ENCODE peak calls at places on chromosomes 16 and 17, in ten cellular contexts. F, N, T, S, V, L, H, E, B and R are unnamed samples.
A peak's percentile ranks its signal among the peaks of the same experiment; 100 is the strongest.

GRCh38 chr17:12512712-12513355 is 152.9 kb upstream of the MYOCD start:
- DNase-seq in F (no peak), N (no peak), T (peak; percentile 77), S (no peak), V (peak; percentile 38), L (no peak), H (no peak), E (no peak), B (no peak), R (no peak)

GRCh38 chr16:62876133-62876532 is 839.9 kb upstream of the CDH8 start:
- DNase-seq in F (no peak), N (no peak), T (no peak), S (no peak), V (no peak), L (no peak), H (no peak), E (no peak), B (no peak), R (no peak)

GRCh38 chr17:79990051-79990592 is 45.5 kb downstream of the TBC1D16 start:
- DNase-seq in F (no peak), N (no peak), T (no peak), S (no peak), V (no peak), L (no peak), H (no peak), E (no peak), B (no peak), R (no peak)

GRCh38 chr17:69560987-69561441 is 146.5 kb downstream of the MAP2K6 start:
- DNase-seq in F (no peak), N (no peak), T (peak; percentile 21), S (no peak), V (no peak), L (peak; percentile 74), H (no peak), E (no peak), B (no peak), R (peak; percentile 6)

GRCh38 chr17:78236362-78237127 is 5.1 kb downstream of the TMEM235 start:
- DNase-seq in F (no peak), N (no peak), T (no peak), S (no peak), V (no peak), L (no peak), H (no peak), E (no peak), B (no peak), R (no peak)

GRCh38 chr16:70428178-70428998 is 10.5 kb downstream of the ST3GAL2 start:
- DNase-seq in F (peak; percentile 58), N (peak; percentile 87), T (peak; percentile 97), S (peak; percentile 94), V (peak; percentile 24), L (peak; percentile 91), H (peak; percentile 44), E (peak; percentile 86), B (peak; percentile 94), R (peak; percentile 42)

GRCh38 chr16:78648517-78648916 is 549.1 kb downstream of the WWOX start:
- DNase-seq in F (no peak), N (peak; percentile 68), T (no peak), S (no peak), V (no peak), L (no peak), H (no peak), E (no peak), B (no peak), R (no peak)

GRCh38 chr17:36869856-36870617 is 67.2 kb upstream of the LHX1 start:
- DNase-seq in F (no peak), N (no peak), T (peak; percentile 17), S (peak; percentile 73), V (no peak), L (no peak), H (no peak), E (peak; percentile 64), B (no peak), R (no peak)

GRCh38 chr16:79991918-79992317 is 391.4 kb upstream of the MAF start:
- DNase-seq in F (no peak), N (no peak), T (no peak), S (no peak), V (no peak), L (no peak), H (no peak), E (peak; percentile 20), B (no peak), R (no peak)

GRCh38 chr16:51524555-51525373 is 373.7 kb upstream of the SALL1 start:
- DNase-seq in F (no peak), N (no peak), T (peak; percentile 75), S (peak; percentile 26), V (peak; percentile 76), L (no peak), H (no peak), E (no peak), B (no peak), R (peak; percentile 17)

GRCh38 chr16:10972956-10973464 is 28.6 kb downstream of the CLEC16A start:
- DNase-seq in F (no peak), N (no peak), T (no peak), S (no peak), V (no peak), L (no peak), H (no peak), E (no peak), B (no peak), R (no peak)

GRCh38 chr16:10979717-10980601 is 35.6 kb downstream of the CLEC16A start:
- DNase-seq in F (peak; percentile 31), N (no peak), T (no peak), S (no peak), V (no peak), L (no peak), H (peak; percentile 90), E (peak; percentile 48), B (peak; percentile 88), R (peak; percentile 76)

GRCh38 chr16:10978124-10978523 is 33.8 kb downstream of the CLEC16A start:
- DNase-seq in F (no peak), N (no peak), T (no peak), S (no peak), V (no peak), L (no peak), H (no peak), E (no peak), B (no peak), R (no peak)

GRCh38 chr16:10978846-10979446 is 34.6 kb downstream of the CLEC16A start:
- DNase-seq in F (no peak), N (no peak), T (no peak), S (no peak), V (no peak), L (no peak), H (no peak), E (no peak), B (no peak), R (no peak)

DNA sequence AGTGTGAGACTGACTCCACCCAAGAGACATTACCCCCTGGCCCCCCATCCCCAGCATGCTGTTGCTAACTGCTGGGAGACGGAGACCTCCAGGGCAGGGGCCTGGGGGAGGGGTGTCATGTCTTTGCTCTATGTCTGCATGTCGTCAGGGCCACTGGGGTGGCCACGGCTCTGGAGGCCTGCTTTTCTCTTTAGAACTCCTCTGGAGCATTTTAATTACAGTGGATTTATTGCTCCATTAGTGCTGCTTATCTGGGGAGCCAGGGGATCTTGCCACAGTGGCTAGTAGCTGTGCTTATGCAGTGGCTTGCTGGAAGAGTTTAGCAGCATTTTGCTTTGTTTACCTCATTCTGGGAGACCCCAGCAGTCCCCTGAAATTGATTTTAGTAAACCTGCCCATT is 32.3 kb downstream of the CLEC16A start:
- DNase-seq in F (no peak), N (no peak), T (no peak), S (no peak), V (no peak), L (no peak), H (no peak), E (no peak), B (peak; percentile 28), R (no peak)
- H3K4me1 ChIP-seq in F (no peaks in the 10 kb centered on the region), N (peaks cover 17% of the 10 kb centered on the region), T (peaks cover 18% of the 10 kb centered on the region), S (no peaks in the 10 kb centered on the region), V (no peaks in the 10 kb centered on the region), L (peaks cover 5% of the 10 kb centered on the region), H (peaks cover 7% of the 10 kb centered on the region), E (no peaks in the 10 kb centered on the region), B (peaks cover 31% of the 10 kb centered on the region), R (peaks cover 3% of the 10 kb centered on the region)

GRCh38 chr17:81008140-81008539 is 16.5 kb downstream of the CHMP6 start:
- DNase-seq in F (no peak), N (no peak), T (no peak), S (no peak), V (no peak), L (no peak), H (no peak), E (no peak), B (no peak), R (no peak)

GRCh38 chr17:81012574-81013447 is 21.2 kb downstream of the CHMP6 start:
- DNase-seq in F (no peak), N (no peak), T (no peak), S (no peak), V (no peak), L (no peak), H (no peak), E (no peak), B (peak; percentile 58), R (no peak)

GRCh38 chr17:81011951-81012350 is 20.3 kb downstream of the CHMP6 start:
- DNase-seq in F (no peak), N (no peak), T (no peak), S (no peak), V (no peak), L (no peak), H (no peak), E (no peak), B (no peak), R (no peak)

GRCh38 chr17:81010935-81011334 is 19.3 kb downstream of the CHMP6 start:
- DNase-seq in F (no peak), N (no peak), T (no peak), S (no peak), V (no peak), L (no peak), H (no peak), E (no peak), B (no peak), R (no peak)

DNA sequence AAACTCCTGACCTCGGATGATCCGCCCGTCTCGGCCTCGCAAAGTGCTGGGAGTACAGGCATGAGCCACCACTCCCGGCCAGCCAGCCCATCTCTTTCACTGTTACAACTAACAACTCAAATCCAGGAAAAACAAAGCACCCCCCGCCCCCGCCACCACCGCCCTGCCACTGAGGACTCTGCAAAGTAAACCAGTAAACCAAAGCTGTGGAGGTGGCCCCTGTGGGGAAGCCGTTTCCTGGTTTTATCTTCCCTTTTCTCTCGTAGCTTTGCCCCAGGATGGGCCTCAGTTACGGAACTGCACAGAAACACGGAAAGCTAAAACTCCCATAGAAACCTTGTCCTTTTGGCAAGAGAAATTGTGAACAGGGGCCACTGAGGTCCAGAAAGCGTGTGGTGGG is 17.5 kb downstream of the CHMP6 start:
- DNase-seq in F (no peak), N (no peak), T (no peak), S (no peak), V (no peak), L (no peak), H (no peak), E (no peak), B (no peak), R (no peak)
- TF ChIP-seq CTCF in F (no peak), N (no peak), T (no peak), S (no peak), V (no peak), L (no peak), H (no peak), E (no peak), B (no peak), R (no peak)

GRCh38 chr17:18921912-18922451 is 30.0 kb upstream of the SLC5A10 start:
- DNase-seq in F (no peak), N (no peak), T (peak; percentile 68), S (peak; percentile 96), V (no peak), L (peak; percentile 94), H (no peak), E (no peak), B (peak; percentile 59), R (peak; percentile 82)
- H3K4me1 ChIP-seq in F (no peaks in the 10 kb centered on the region), N (peaks cover 25% of the 10 kb centered on the region), T (peaks cover 8% of the 10 kb centered on the region), S (peaks cover 43% of the 10 kb centered on the region), V (no peaks in the 10 kb centered on the region), L (peaks cover 31% of the 10 kb centered on the region), H (no peaks in the 10 kb centered on the region), E (peaks cover 6% of the 10 kb centered on the region), B (peaks cover 39% of the 10 kb centered on the region), R (peaks cover 18% of the 10 kb centered on the region)

GRCh38 chr16:720990-721764 is at the start of gene ANTKMT:
- DNase-seq in F (peak; percentile 36), N (peak; percentile 89), T (peak; percentile 64), S (peak; percentile 84), V (peak; percentile 90), L (peak; percentile 79), H (peak; percentile 65), E (peak; percentile 97), B (peak; percentile 86), R (no peak)
- TF ChIP-seq CTCF in F (peak; percentile 36), N (no peak), T (no peak), S (no peak), V (no peak), L (no peak), H (peak; percentile 49), E (no peak), B (no peak), R (peak; percentile 19)